ENCODE peak calls at places on chromosomes 3 and 15, in six cellular contexts. Z is uterus, R is Panc1, D is GM23338, J is left ventricle myocardium inferior, P is adrenal gland. X is an unnamed sample.

GRCh38 chr3:17752441-17752840 is 10.0 kb upstream of the TBC1D5 start:
- DNase-seq in Z (no peak), R (no peak), D (no peak), J (no peak), P (no peak), X (no peak)

GRCh38 chr15:82567661-82568060 is 27.4 kb upstream of the RPS17 start:
- DNase-seq in Z (no peak), R (no peak), D (no peak), J (no peak), P (no peak), X (no peak)

GRCh38 chr3:38840987-38841386 is 25.0 kb upstream of the SCN10A start:
- DNase-seq in Z (no peak), R (no peak), D (peak; percentile 22), J (no peak), P (no peak), X (no peak)

GRCh38 chr3:123341871-123342630 is 106.8 kb downstream of the ADCY5 start:
- DNase-seq in Z (no peak), R (no peak), D (no peak), J (peak; percentile 13), P (peak; percentile 29), X (no peak)

GRCh38 chr3:178856804-178857203 is 214.8 kb downstream of the ZMAT3 start:
- DNase-seq in Z (no peak), R (no peak), D (no peak), J (no peak), P (no peak), X (no peak)

GRCh38 chr3:16606398-16606797 is 1.2 kb upstream of the DAZL start:
- DNase-seq in Z (no peak), R (no peak), D (peak; percentile 23), J (no peak), P (no peak), X (no peak)

GRCh38 chr3:125587039-125587664 is 8.1 kb downstream of the OSBPL11 start:
- DNase-seq in Z (no peak), R (no peak), D (no peak), J (no peak), P (no peak), X (no peak)

GRCh38 chr15:88076246-88076645 is 180.3 kb downstream of the NTRK3 start:
- DNase-seq in Z (no peak), R (no peak), D (no peak), J (no peak), P (no peak), X (no peak)

GRCh38 chr15:41690636-41691035 is 30.4 kb downstream of the MGA start:
- DNase-seq in Z (no peak), R (no peak), D (no peak), J (no peak), P (no peak), X (no peak)

GRCh38 chr15:59303641-59304433 is 68.8 kb downstream of the MYO1E start:
- DNase-seq in Z (peak; percentile 34), R (no peak), D (no peak), J (no peak), P (no peak), X (no peak)

GRCh38 chr3:160106905-160107861 is 118.0 kb upstream of the C3orf80 start:
- DNase-seq in Z (no peak), R (no peak), D (no peak), J (no peak), P (no peak), X (peak; percentile 3)

GRCh38 chr3:69033470-69033869 is 18.7 kb downstream of the TMF1 start:
- DNase-seq in Z (no peak), R (peak; percentile 64), D (no peak), J (no peak), P (no peak), X (no peak)

GRCh38 chr3:10357095-10357494 is 36.2 kb upstream of the SEC13 start:
- DNase-seq in Z (no peak), R (no peak), D (no peak), J (no peak), P (no peak), X (no peak)

GRCh38 chr3:98962189-98962930 is 60.9 kb upstream of the DCBLD2 start:
- DNase-seq in Z (no peak), R (no peak), D (no peak), J (no peak), P (no peak), X (no peak)

GRCh38 chr15:78392430-78392829 is 45.6 kb upstream of the IREB2 start:
- DNase-seq in Z (no peak), R (no peak), D (peak; percentile 42), J (no peak), P (no peak), X (peak; percentile 30)

GRCh38 chr3:13093687-13094086 is 20.5 kb upstream of the IQSEC1 start:
- DNase-seq in Z (no peak), R (no peak), D (peak; percentile 60), J (no peak), P (no peak), X (no peak)

GRCh38 chr3:13092621-13093339 is 19.6 kb upstream of the IQSEC1 start:
- DNase-seq in Z (peak; percentile 39), R (no peak), D (no peak), J (peak; percentile 74), P (peak; percentile 87), X (no peak)

GRCh38 chr3:13098192-13098591 is 25.0 kb upstream of the IQSEC1 start:
- DNase-seq in Z (no peak), R (no peak), D (no peak), J (no peak), P (no peak), X (no peak)

GRCh38 chr3:13096356-13096755 is 23.1 kb upstream of the IQSEC1 start:
- DNase-seq in Z (no peak), R (no peak), D (no peak), J (no peak), P (no peak), X (no peak)

DNA sequence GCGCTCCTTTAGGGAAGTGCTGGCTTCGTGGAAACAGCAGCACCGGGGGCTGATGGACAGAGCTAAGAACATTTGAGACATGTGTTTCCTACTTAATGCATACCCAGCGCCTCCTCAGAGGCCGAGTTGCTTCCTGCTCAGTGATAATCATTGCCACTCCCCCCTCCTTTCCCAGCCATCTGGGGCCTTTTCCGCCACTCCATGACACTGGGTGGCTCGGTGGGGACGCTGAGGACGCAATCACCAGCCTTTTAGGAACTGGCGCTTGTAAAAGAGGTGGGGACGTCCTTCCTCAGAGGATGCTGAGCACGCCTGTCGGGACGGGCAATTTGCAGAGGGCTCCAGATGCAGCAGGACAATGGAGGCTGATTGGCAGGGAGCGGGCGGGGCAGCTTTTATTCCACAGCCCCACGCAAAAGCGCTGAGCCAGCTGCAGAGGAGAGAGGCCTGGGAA is 22.2 kb upstream of the IQSEC1 start:
- DNase-seq in Z (no peak), R (no peak), D (no peak), J (no peak), P (no peak), X (no peak)
- H3K4me1 ChIP-seq in Z (no peaks in the 10 kb centered on the region), R (peaks cover 8% of the 10 kb centered on the region), D (no peaks in the 10 kb centered on the region), J (peaks cover 24% of the 10 kb centered on the region), P (no peaks in the 10 kb centered on the region), X (no peaks in the 10 kb centered on the region)

GRCh38 chr3:1611824-1612223 is 486.8 kb upstream of the CNTN4 start:
- DNase-seq in Z (no peak), R (no peak), D (peak; percentile 29), J (no peak), P (no peak), X (no peak)
- TF ChIP-seq CTCF in Z (no peak), R (no peak), D (peak; percentile 36), J (no peak), P (no peak), X (no peak)

DNA sequence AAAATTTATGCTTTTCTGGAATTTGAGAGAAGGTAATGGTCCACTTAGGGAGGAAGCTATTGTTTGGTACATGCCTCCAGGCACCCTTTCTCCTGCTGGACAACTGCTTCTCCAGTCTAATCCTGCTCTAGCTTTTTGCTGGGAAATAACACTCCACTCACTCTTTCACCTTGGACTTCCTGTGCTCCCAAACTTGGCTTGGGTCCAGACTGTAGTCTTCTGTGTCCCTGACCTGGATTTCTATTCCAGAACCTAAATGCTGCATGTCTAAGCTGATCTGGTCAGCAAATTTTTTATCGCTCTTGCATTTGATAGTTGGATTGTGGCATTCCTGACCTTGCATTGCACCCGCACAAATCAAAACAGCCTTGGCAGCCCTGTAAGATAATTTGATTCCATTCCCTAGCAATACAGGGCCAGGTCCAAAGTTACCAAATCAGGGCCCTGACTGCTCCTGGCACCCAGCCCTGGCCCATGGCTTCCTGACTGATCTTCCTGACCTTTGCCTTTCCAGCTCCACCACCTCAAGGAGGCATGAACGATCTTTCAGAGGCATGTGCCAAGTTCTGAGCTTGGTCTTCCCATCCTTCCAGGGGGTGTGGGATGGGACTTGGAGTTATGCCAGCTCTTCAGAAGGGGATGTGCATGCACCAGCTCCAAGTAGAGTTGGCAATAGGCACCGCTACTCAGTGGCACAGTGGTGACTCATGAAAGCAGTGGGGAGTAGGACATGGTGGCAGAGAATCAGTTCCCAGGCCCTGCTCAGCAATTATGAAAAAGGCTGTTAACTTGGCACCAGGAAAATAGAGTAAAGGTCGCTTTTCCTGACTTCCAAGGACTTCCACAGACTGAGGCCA is 43.9 kb upstream of the GOLGA8J start:
- DNase-seq in Z (no peak), R (no peak), D (no peak), J (no peak), P (peak; percentile 68), X (peak; percentile 52)
- H3K27ac ChIP-seq in Z (no peak overlapping the region), R (no peak overlapping the region), D (no peak overlapping the region), J (no peak overlapping the region), P (no peak overlapping the region), X (no peak overlapping the region)

GRCh38 chr15:99434506-99435137 is 131.2 kb upstream of the MEF2A start:
- DNase-seq in Z (peak; percentile 11), R (no peak), D (no peak), J (no peak), P (no peak), X (no peak)
- H3K4me1 ChIP-seq in Z (peaks cover 40% of the 10 kb centered on the region), R (peaks cover 8% of the 10 kb centered on the region), D (peaks cover 10% of the 10 kb centered on the region), J (peaks cover 90% of the 10 kb centered on the region), P (no peaks in the 10 kb centered on the region), X (peaks cover 34% of the 10 kb centered on the region)

GRCh38 chr3:106339551-106339950 is 470.7 kb upstream of the CBLB start:
- DNase-seq in Z (no peak), R (no peak), D (no peak), J (no peak), P (no peak), X (no peak)

GRCh38 chr3:106336619-106337018 is 467.8 kb upstream of the CBLB start:
- DNase-seq in Z (no peak), R (no peak), D (no peak), J (no peak), P (no peak), X (no peak)

GRCh38 chr3:106341090-106341489 is 472.3 kb upstream of the CBLB start:
- DNase-seq in Z (no peak), R (no peak), D (no peak), J (no peak), P (no peak), X (no peak)

GRCh38 chr3:106337116-106337515 is 468.3 kb upstream of the CBLB start:
- DNase-seq in Z (no peak), R (no peak), D (no peak), J (no peak), P (no peak), X (no peak)

GRCh38 chr3:106338582-106339219 is 469.9 kb upstream of the CBLB start:
- DNase-seq in Z (no peak), R (no peak), D (no peak), J (no peak), P (no peak), X (no peak)
- TF ChIP-seq CTCF in Z (no peak), R (no peak), D (no peak), J (no peak), P (no peak), X (no peak)

DNA sequence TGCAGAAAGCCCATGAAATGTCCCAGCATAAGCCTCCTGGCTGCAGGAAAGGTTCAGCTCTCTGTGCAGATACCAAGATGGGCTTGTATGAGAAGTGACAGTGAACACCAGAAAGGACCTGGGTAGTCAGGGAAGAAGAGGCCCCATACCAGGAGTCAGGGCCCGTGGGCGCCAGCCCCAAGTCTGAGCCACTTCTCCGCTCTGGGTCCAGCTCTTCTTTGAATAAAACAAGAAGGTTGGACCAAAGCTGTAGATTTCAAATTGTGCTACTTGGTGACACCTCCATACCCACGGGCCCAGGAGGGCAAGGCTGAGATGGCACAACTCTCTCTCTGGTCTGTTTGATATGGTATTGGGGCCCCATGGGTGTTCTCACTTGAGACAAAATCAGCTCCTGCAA is 261.5 kb downstream of the UACA start:
- DNase-seq in Z (no peak), R (no peak), D (no peak), J (no peak), P (no peak), X (no peak)
- H3K27ac ChIP-seq in Z (no peak overlapping the region), R (peak overlapping the region; percentile 92), D (no peak overlapping the region), J (no peak overlapping the region), P (no peak overlapping the region), X (no peak overlapping the region)